ENCODE peak calls at places on chromosomes 7 and 10, in ten cellular contexts. R is anterior cingulate cortex; W is BE2C; G is PC-3; X is iris pigment epithelial cell; O is posterior vena cava; U is T-cell; Y is GM10248; F is activated naive CD8-positive, alpha-beta T cell treated with anti-CD3 and anti-CD28 coated beads for 36 hours; J is body of pancreas. Q is an unnamed sample.

GRCh38 chr10:123760648-123761428 is 94.7 kb downstream of the GPR26 start:
- DNase-seq in J (no peak), F (no peak), U (no peak), O (no peak), G (no peak), X (no peak), Y (no peak), R (no peak), W (no peak), Q (no peak)

GRCh38 chr7:1531263-1531978 is 919 bp downstream of the MAFK start:
- DNase-seq in F (peak; percentile 41), X (peak; percentile 39), Y (no peak), J (peak; percentile 59), G (peak; percentile 38), O (no peak), W (peak; percentile 13), U (peak; percentile 42), R (no peak), Q (no peak)

GRCh38 chr7:86961686-86962085 is 97.8 kb downstream of the ELAPOR2 start:
- DNase-seq in F (no peak), G (no peak), Y (no peak), R (no peak), W (no peak), X (no peak), J (no peak), O (no peak), U (no peak), Q (no peak)

GRCh38 chr7:151795168-151795754 is 81.7 kb downstream of the PRKAG2 start:
- DNase-seq in F (peak; percentile 66), U (no peak), W (no peak), J (no peak), R (peak; percentile 72), G (peak; percentile 34), O (peak; percentile 72), X (peak; percentile 18), Y (peak; percentile 69), Q (no peak)

GRCh38 chr7:39142750-39143149 is 165.0 kb downstream of the POU6F2 start:
- DNase-seq in J (no peak), O (no peak), F (no peak), W (no peak), Y (no peak), X (no peak), U (no peak), G (no peak), R (no peak), Q (no peak)

GRCh38 chr7:151089893-151090730 is 3.8 kb downstream of the AGAP3 start:
- DNase-seq in Y (no peak), U (no peak), X (peak; percentile 18), O (no peak), G (no peak), J (peak; percentile 55), W (no peak), F (no peak), R (no peak), Q (no peak)

GRCh38 chr7:100745184-100745583 is 11.8 kb downstream of the ZAN start:
- DNase-seq in U (no peak), X (peak; percentile 44), G (no peak), F (peak; percentile 61), J (peak; percentile 21), Y (peak; percentile 78), O (no peak), W (peak; percentile 46), R (peak; percentile 85), Q (no peak)

GRCh38 chr10:44293842-44294241 is 91.1 kb downstream of the CXCL12 start:
- DNase-seq in J (no peak), X (peak; percentile 48), R (no peak), F (no peak), W (no peak), G (no peak), O (no peak), U (no peak), Y (no peak), Q (peak; percentile 9)

GRCh38 chr10:19549503-19549902 is 266.7 kb upstream of the PLXDC2 start:
- DNase-seq in U (no peak), Y (no peak), W (no peak), O (no peak), R (no peak), F (no peak), J (no peak), X (peak; percentile 23), G (peak; percentile 42), Q (no peak)

GRCh38 chr10:117441812-117442443 is 66.7 kb upstream of the PDZD8 start:
- DNase-seq in O (no peak), Y (no peak), W (peak; percentile 14), G (peak; percentile 50), J (no peak), X (no peak), F (no peak), U (no peak), R (peak; percentile 8), Q (no peak)

GRCh38 chr7:128454808-128455555 is 696 bp upstream of the HILPDA start:
- DNase-seq in Y (no peak), R (no peak), X (peak; percentile 64), U (no peak), W (no peak), F (no peak), G (peak; percentile 2), J (no peak), O (no peak), Q (no peak)

GRCh38 chr10:133306941-133307379 is 1.7 kb downstream of the TUBGCP2 start:
- DNase-seq in J (no peak), F (no peak), U (no peak), Y (no peak), O (no peak), W (no peak), X (no peak), G (no peak), R (no peak), Q (no peak)

GRCh38 chr7:142002179-142002578 is 6.5 kb downstream of the MGAM start:
- DNase-seq in W (no peak), J (no peak), O (no peak), U (no peak), R (no peak), Y (no peak), X (no peak), F (no peak), G (no peak), Q (no peak)

GRCh38 chr7:69892790-69893189 is 294.5 kb downstream of the AUTS2 start:
- DNase-seq in R (no peak), Y (no peak), J (no peak), W (no peak), U (no peak), G (no peak), X (no peak), F (no peak), O (no peak), Q (no peak)

GRCh38 chr7:29968683-29969457 is 20.7 kb downstream of the SCRN1 start:
- DNase-seq in F (no peak), R (peak; percentile 38), W (no peak), X (peak; percentile 94), U (no peak), Y (no peak), G (peak; percentile 72), J (no peak), O (no peak), Q (no peak)